ENCODE peak calls at places on chromosomes 6 and 20, in nine cellular contexts. E is CD8-positive, alpha-beta T cell; S is AG04450; D is fibroblast of mammary gland; Q is Right ventricle myocardium superior; I is WTC11; K is activated CD4-positive, alpha-beta T cell treated with anti-CD3 and anti-CD28 coated beads for 24 hours; L is NCI-H460; C is AG10803. U is an unnamed sample.

GRCh38 chr20:10581823-10582222 is 92.0 kb downstream of the JAG1 start:
- DNase-seq in E (no peak), S (no peak), D (peak), Q (no peak), I (no peak), K (no peak), L (no peak), C (peak), U (no peak)

GRCh38 chr6:159134701-159135364 is 34.4 kb upstream of the FNDC1 start:
- DNase-seq in E (peak), S (no peak), D (peak), Q (no peak), I (peak), K (peak), L (peak), C (peak), U (peak)

GRCh38 chr6:89745728-89746127 is 73.9 kb downstream of the MDN1 start:
- DNase-seq in E (no peak), S (peak), D (peak), Q (no peak), I (no peak), K (no peak), L (no peak), C (peak), U (no peak)

GRCh38 chr6:147381734-147382133 is 126.8 kb upstream of the SAMD5 start:
- DNase-seq in E (no peak), S (peak), D (peak), Q (no peak), I (no peak), K (no peak), L (no peak), C (peak), U (no peak)

GRCh38 chr6:170048615-170049256 is 242.1 kb downstream of the DLL1 start:
- DNase-seq in E (no peak), S (no peak), D (peak), Q (peak), I (no peak), K (no peak), L (no peak), C (peak), U (no peak)

GRCh38 chr6:15761045-15761502 is 98.2 kb upstream of the DTNBP1 start:
- DNase-seq in E (no peak), S (no peak), D (no peak), Q (no peak), I (no peak), K (no peak), L (no peak), C (no peak), U (no peak)

GRCh38 chr6:11054722-11055121 is 10.6 kb upstream of the ELOVL2 start:
- DNase-seq in E (no peak), S (no peak), D (peak), Q (no peak), I (no peak), K (no peak), L (no peak), C (no peak), U (no peak)

GRCh38 chr6:52340603-52340880 is 21.4 kb upstream of the PAQR8 start:
- DNase-seq in E (no peak), S (no peak), D (no peak), Q (no peak), I (no peak), K (no peak), L (no peak), C (no peak), U (no peak)

GRCh38 chr6:50264995-50265571 is 215.4 kb upstream of the DEFB112 start:
- DNase-seq in E (no peak), S (no peak), D (no peak), Q (no peak), I (peak), K (no peak), L (no peak), C (no peak), U (no peak)

GRCh38 chr6:152973916-152974315 is 8.9 kb downstream of the FBXO5 start:
- DNase-seq in E (no peak), S (no peak), D (no peak), Q (no peak), I (no peak), K (no peak), L (no peak), C (no peak), U (no peak)

GRCh38 chr6:136137008-136137689 is 113.0 kb downstream of the MTFR2 start:
- DNase-seq in E (no peak), S (no peak), D (no peak), Q (no peak), I (no peak), K (no peak), L (no peak), C (no peak), U (no peak)

GRCh38 chr6:88045521-88046136 is 2.0 kb upstream of the SPACA1 start:
- DNase-seq in E (no peak), S (no peak), D (no peak), Q (no peak), I (no peak), K (no peak), L (no peak), C (no peak), U (no peak)

GRCh38 chr6:42315991-42316378 is 98.3 kb upstream of the MRPS10 start:
- DNase-seq in E (no peak), S (peak), D (peak), Q (no peak), I (no peak), K (no peak), L (peak), C (peak), U (no peak)

GRCh38 chr20:38222231-38222922 is 38.2 kb downstream of the KIAA1755 start:
- DNase-seq in E (peak), S (no peak), D (peak), Q (peak), I (peak), K (peak), L (peak), C (peak), U (peak)

GRCh38 chr20:62826646-62827322 is 9.9 kb downstream of the COL9A3 start:
- DNase-seq in E (no peak), S (no peak), D (no peak), Q (no peak), I (no peak), K (no peak), L (no peak), C (no peak), U (no peak)

GRCh38 chr6:56593801-56594318 is 48.8 kb downstream of the DST start:
- DNase-seq in E (no peak), S (no peak), D (peak), Q (no peak), I (no peak), K (no peak), L (no peak), C (peak), U (no peak)

GRCh38 chr6:128512296-128512695 is 8.1 kb downstream of the PTPRK start:
- DNase-seq in E (no peak), S (no peak), D (no peak), Q (no peak), I (no peak), K (no peak), L (no peak), C (no peak), U (no peak)

GRCh38 chr6:11702039-11702795 is 76.4 kb downstream of the ADTRP start:
- DNase-seq in E (no peak), S (no peak), D (peak), Q (no peak), I (no peak), K (no peak), L (no peak), C (peak), U (no peak)

GRCh38 chr20:48153105-48153504 is 367.8 kb upstream of the SULF2 start:
- DNase-seq in E (no peak), S (no peak), D (no peak), Q (no peak), I (no peak), K (no peak), L (no peak), C (no peak), U (no peak)

GRCh38 chr6:56850618-56851017 is 104.3 kb upstream of the BEND6 start:
- DNase-seq in E (no peak), S (no peak), D (no peak), Q (no peak), I (no peak), K (no peak), L (no peak), C (no peak), U (no peak)

U was measured in NCI-H2171.